ENCODE peak calls at places on chromosomes 5 and 9, in nine cellular contexts. Z is brain microvascular endothelial cell; G is body of pancreas; E is Peyer's patch; A is fibroblast of lung; V is Caco-2; I is CD8-positive, alpha-beta T cell; K is spleen; C is stomach. N is an unnamed sample.

GRCh38 chr5:107777161-107777740 is 106.5 kb upstream of the EFNA5 start:
- DNase-seq in Z (no peak), G (no peak), E (no peak), A (no peak), V (no peak), I (no peak), K (no peak), C (no peak), N (no peak)

GRCh38 chr5:6547498-6547897 is 85.3 kb downstream of the NSUN2 start:
- DNase-seq in Z (no peak), G (no peak), E (no peak), A (no peak), V (no peak), I (no peak), K (no peak), C (no peak), N (no peak)

GRCh38 chr5:151742870-151743294 is 15.5 kb downstream of the ATOX1 start:
- DNase-seq in Z (peak; percentile 67), G (no peak), E (peak; percentile 55), A (peak; percentile 73), V (peak; percentile 70), I (no peak), K (no peak), C (no peak), N (no peak)

GRCh38 chr9:135610290-135611141 is 28.8 kb downstream of the GLT6D1 start:
- DNase-seq in Z (no peak), G (no peak), E (no peak), A (no peak), V (no peak), I (no peak), K (no peak), C (no peak), N (no peak)

GRCh38 chr9:134178394-134178780 is 14.0 kb upstream of the RNU6ATAC start:
- DNase-seq in Z (no peak), G (no peak), E (no peak), A (no peak), V (no peak), I (no peak), K (peak; percentile 73), C (no peak), N (peak; percentile 18)

GRCh38 chr9:89442981-89443817 is 54.7 kb downstream of the SEMA4D start:
- DNase-seq in Z (peak; percentile 66), G (no peak), E (no peak), A (no peak), V (no peak), I (no peak), K (no peak), C (no peak), N (peak; percentile 59)

GRCh38 chr9:128685636-128686489 is 3.2 kb upstream of the SET start:
- DNase-seq in Z (no peak), G (no peak), E (peak; percentile 85), A (peak; percentile 26), V (no peak), I (no peak), K (peak; percentile 87), C (peak; percentile 54), N (peak; percentile 66)

GRCh38 chr9:108684288-108685025 is 171.3 kb downstream of the ACTL7B start:
- DNase-seq in Z (no peak), G (no peak), E (no peak), A (no peak), V (no peak), I (no peak), K (no peak), C (no peak), N (no peak)

GRCh38 chr9:6833518-6834192 is 75.9 kb downstream of the KDM4C start:
- DNase-seq in Z (no peak), G (no peak), E (no peak), A (peak; percentile 48), V (no peak), I (no peak), K (no peak), C (no peak), N (no peak)

GRCh38 chr9:114141553-114142548 is 13.5 kb upstream of the COL27A1 start:
- DNase-seq in Z (no peak), G (peak; percentile 36), E (no peak), A (peak; percentile 38), V (no peak), I (no peak), K (no peak), C (peak; percentile 37), N (peak; percentile 40)

GRCh38 chr5:35821513-35821912 is 35.2 kb upstream of the IL7R start:
- DNase-seq in Z (no peak), G (no peak), E (no peak), A (no peak), V (no peak), I (no peak), K (no peak), C (no peak), N (no peak)

GRCh38 chr5:99058466-99058865 is 129.7 kb upstream of the CHD1 start:
- DNase-seq in Z (no peak), G (no peak), E (no peak), A (no peak), V (no peak), I (no peak), K (no peak), C (no peak), N (no peak)

GRCh38 chr9:36995927-36996471 is 38.1 kb downstream of the PAX5 start:
- DNase-seq in Z (peak; percentile 51), G (peak; percentile 77), E (peak; percentile 85), A (peak; percentile 44), V (peak; percentile 82), I (peak; percentile 20), K (peak; percentile 84), C (peak; percentile 70), N (peak; percentile 72)

GRCh38 chr9:34463901-34464232 is 5.3 kb downstream of the DNAI1 start:
- DNase-seq in Z (no peak), G (no peak), E (no peak), A (no peak), V (no peak), I (no peak), K (no peak), C (no peak), N (no peak)

GRCh38 chr5:101728933-101729332 is 567.2 kb downstream of the SLCO4C1 start:
- DNase-seq in Z (no peak), G (no peak), E (no peak), A (no peak), V (peak; percentile 13), I (no peak), K (no peak), C (no peak), N (no peak)

GRCh38 chr9:90894956-90895687 is 93.5 kb downstream of the SYK start:
- DNase-seq in Z (no peak), G (no peak), E (no peak), A (peak; percentile 14), V (peak; percentile 5), I (no peak), K (no peak), C (no peak), N (no peak)

GRCh38 chr9:90888941-90889340 is 87.3 kb downstream of the SYK start:
- DNase-seq in Z (no peak), G (no peak), E (no peak), A (no peak), V (no peak), I (no peak), K (no peak), C (no peak), N (no peak)

GRCh38 chr9:90893706-90894105 is 92.1 kb downstream of the SYK start:
- DNase-seq in Z (no peak), G (no peak), E (no peak), A (no peak), V (no peak), I (no peak), K (no peak), C (no peak), N (no peak)

GRCh38 chr9:90891656-90892055 is 90.0 kb downstream of the SYK start:
- DNase-seq in Z (no peak), G (no peak), E (no peak), A (no peak), V (no peak), I (no peak), K (no peak), C (no peak), N (no peak)

GRCh38 chr9:90890146-90890545 is 88.5 kb downstream of the SYK start:
- DNase-seq in Z (no peak), G (no peak), E (no peak), A (no peak), V (peak; percentile 4), I (no peak), K (no peak), C (no peak), N (no peak)
- H3K36me3 ChIP-seq in Z (no peaks in the 10 kb centered on the region), G (peaks cover 6% of the 10 kb centered on the region), E (peaks cover 58% of the 10 kb centered on the region), A (no peaks in the 10 kb centered on the region), V (no peaks in the 10 kb centered on the region), I (no peaks in the 10 kb centered on the region), K (peaks cover 49% of the 10 kb centered on the region), C (no peaks in the 10 kb centered on the region), N (no peaks in the 10 kb centered on the region)

GRCh38 chr5:134176523-134177196 is at the start of gene SKP1:
- DNase-seq in Z (peak; percentile 57), G (peak; percentile 84), E (peak; percentile 93), A (peak; percentile 82), V (peak; percentile 91), I (peak; percentile 79), K (peak; percentile 96), C (peak; percentile 87), N (peak; percentile 92)

GRCh38 chr5:134174841-134175839 is 1.6 kb downstream of the SKP1 start:
- DNase-seq in Z (peak; percentile 30), G (no peak), E (no peak), A (peak; percentile 66), V (no peak), I (no peak), K (no peak), C (no peak), N (no peak)

GRCh38 chr5:134177197-134178171 is 734 bp upstream of the SKP1 start:
- DNase-seq in Z (peak; percentile 57), G (peak; percentile 25), E (peak; percentile 89), A (peak; percentile 84), V (peak; percentile 43), I (no peak), K (peak; percentile 81), C (peak; percentile 70), N (peak; percentile 85)

GRCh38 chr5:134175874-134176522 is 752 bp downstream of the SKP1 start:
- DNase-seq in Z (peak; percentile 12), G (no peak), E (no peak), A (peak; percentile 25), V (no peak), I (no peak), K (no peak), C (peak; percentile 36), N (no peak)

GRCh38 chr5:134171972-134172371 is 4.8 kb downstream of the SKP1 start:
- DNase-seq in Z (no peak), G (no peak), E (peak; percentile 87), A (no peak), V (no peak), I (no peak), K (no peak), C (peak; percentile 45), N (peak; percentile 90)
- TF ChIP-seq CTCF in Z (no peak), G (no peak), E (no peak), A (no peak), V (no peak), I (no peak), K (no peak), C (no peak), N (no peak)

GRCh38 chr9:97645720-97646119 is 12.1 kb downstream of the NCBP1 start:
- DNase-seq in Z (no peak), G (no peak), E (no peak), A (no peak), V (no peak), I (no peak), K (no peak), C (no peak), N (no peak)
- H3K36me3 ChIP-seq in Z (peaks cover 28% of the 10 kb centered on the region), G (peaks cover 26% of the 10 kb centered on the region), E (peaks cover 66% of the 10 kb centered on the region), A (peaks cover 4% of the 10 kb centered on the region), V (no peaks in the 10 kb centered on the region), I (peaks cover 53% of the 10 kb centered on the region), K (peaks cover 32% of the 10 kb centered on the region), C (peaks cover 39% of the 10 kb centered on the region), N (no peaks in the 10 kb centered on the region)

GRCh38 chr5:146813748-146814147 is 64.8 kb downstream of the PPP2R2B start:
- DNase-seq in Z (no peak), G (no peak), E (no peak), A (no peak), V (no peak), I (no peak), K (no peak), C (no peak), N (no peak)
- TF ChIP-seq CTCF in Z (no peak), G (no peak), E (no peak), A (no peak), V (no peak), I (no peak), K (no peak), C (no peak), N (no peak)

N was measured in mucosa of descending colon.